ENCODE peak calls at places on chromosomes 2 and 18, in nine cellular contexts. One of them, this sample, is unnamed.

GRCh38 chr2:60317029-60317386 is 236.4 kb downstream of the BCL11A start:
- ATAC-seq in SK-N-SH treated with all-trans-retinoic acid at 6 μM for 48 hours: no peak
- ATAC-seq in central memory CD8-positive, alpha-beta T cell: no peak
- ATAC-seq in body of pancreas: no peak
- ATAC-seq in DND-41: no peak
- ATAC-seq in activated CD8-positive, alpha-beta memory T cell treated with anti-CD3 and anti-CD28 coated beads, Interleukin-2, amount 10 ng/mL, durations not matched to agents 7 days and 5 days: no peak
- ATAC-seq in left ventricle myocardium superior: peak
- ATAC-seq in PC-3: no peak
- ATAC-seq in right cardiac atrium: no peak
- ATAC-seq in this sample: no peak

GRCh38 chr2:74789278-74789677 is 44.6 kb upstream of the HK2 start:
- ATAC-seq in central memory CD8-positive, alpha-beta T cell: no peak
- ATAC-seq in DND-41: no peak
- ATAC-seq in left ventricle myocardium superior: peak
- ATAC-seq in SK-N-SH treated with all-trans-retinoic acid at 6 μM for 48 hours: no peak
- ATAC-seq in PC-3: no peak
- ATAC-seq in right cardiac atrium: peak
- ATAC-seq in activated CD8-positive, alpha-beta memory T cell treated with anti-CD3 and anti-CD28 coated beads, Interleukin-2, amount 10 ng/mL, durations not matched to agents 7 days and 5 days: no peak
- ATAC-seq in body of pancreas: no peak
- ATAC-seq in this sample: no peak

GRCh38 chr2:235843591-235844395 is 324.4 kb downstream of the GBX2 start:
- ATAC-seq in left ventricle myocardium superior: no peak
- ATAC-seq in DND-41: no peak
- ATAC-seq in body of pancreas: no peak
- ATAC-seq in SK-N-SH treated with all-trans-retinoic acid at 6 μM for 48 hours: no peak
- ATAC-seq in right cardiac atrium: no peak
- ATAC-seq in central memory CD8-positive, alpha-beta T cell: no peak
- ATAC-seq in PC-3: no peak
- ATAC-seq in activated CD8-positive, alpha-beta memory T cell treated with anti-CD3 and anti-CD28 coated beads, Interleukin-2, amount 10 ng/mL, durations not matched to agents 7 days and 5 days: no peak
- ATAC-seq in this sample: no peak

GRCh38 chr18:24785019-24785418 is 324.6 kb downstream of the HRH4 start:
- ATAC-seq in central memory CD8-positive, alpha-beta T cell: no peak
- ATAC-seq in DND-41: no peak
- ATAC-seq in SK-N-SH treated with all-trans-retinoic acid at 6 μM for 48 hours: no peak
- ATAC-seq in right cardiac atrium: no peak
- ATAC-seq in body of pancreas: no peak
- ATAC-seq in left ventricle myocardium superior: no peak
- ATAC-seq in activated CD8-positive, alpha-beta memory T cell treated with anti-CD3 and anti-CD28 coated beads, Interleukin-2, amount 10 ng/mL, durations not matched to agents 7 days and 5 days: no peak
- ATAC-seq in PC-3: no peak
- ATAC-seq in this sample: no peak

GRCh38 chr18:76923485-76924085 is 101.2 kb downstream of the ZNF236 start:
- ATAC-seq in activated CD8-positive, alpha-beta memory T cell treated with anti-CD3 and anti-CD28 coated beads, Interleukin-2, amount 10 ng/mL, durations not matched to agents 7 days and 5 days: no peak
- ATAC-seq in DND-41: no peak
- ATAC-seq in PC-3: peak
- ATAC-seq in left ventricle myocardium superior: no peak
- ATAC-seq in central memory CD8-positive, alpha-beta T cell: no peak
- ATAC-seq in right cardiac atrium: no peak
- ATAC-seq in body of pancreas: no peak
- ATAC-seq in SK-N-SH treated with all-trans-retinoic acid at 6 μM for 48 hours: peak
- ATAC-seq in this sample: no peak

GRCh38 chr2:120568975-120569268 is 166.7 kb upstream of the GLI2 start:
- ATAC-seq in DND-41: no peak
- ATAC-seq in central memory CD8-positive, alpha-beta T cell: no peak
- ATAC-seq in body of pancreas: no peak
- ATAC-seq in activated CD8-positive, alpha-beta memory T cell treated with anti-CD3 and anti-CD28 coated beads, Interleukin-2, amount 10 ng/mL, durations not matched to agents 7 days and 5 days: no peak
- ATAC-seq in PC-3: no peak
- ATAC-seq in left ventricle myocardium superior: no peak
- ATAC-seq in right cardiac atrium: no peak
- ATAC-seq in SK-N-SH treated with all-trans-retinoic acid at 6 μM for 48 hours: no peak
- ATAC-seq in this sample: no peak

GRCh38 chr2:238422285-238422684 is 4.4 kb upstream of the ASB1 start:
- ATAC-seq in left ventricle myocardium superior: peak
- ATAC-seq in PC-3: no peak
- ATAC-seq in central memory CD8-positive, alpha-beta T cell: no peak
- ATAC-seq in DND-41: no peak
- ATAC-seq in body of pancreas: no peak
- ATAC-seq in right cardiac atrium: no peak
- ATAC-seq in activated CD8-positive, alpha-beta memory T cell treated with anti-CD3 and anti-CD28 coated beads, Interleukin-2, amount 10 ng/mL, durations not matched to agents 7 days and 5 days: no peak
- ATAC-seq in SK-N-SH treated with all-trans-retinoic acid at 6 μM for 48 hours: no peak
- ATAC-seq in this sample: no peak

GRCh38 chr2:56132138-56132537 is 51.7 kb upstream of the CCDC85A start:
- ATAC-seq in right cardiac atrium: no peak
- ATAC-seq in activated CD8-positive, alpha-beta memory T cell treated with anti-CD3 and anti-CD28 coated beads, Interleukin-2, amount 10 ng/mL, durations not matched to agents 7 days and 5 days: no peak
- ATAC-seq in left ventricle myocardium superior: no peak
- ATAC-seq in DND-41: peak
- ATAC-seq in SK-N-SH treated with all-trans-retinoic acid at 6 μM for 48 hours: peak
- ATAC-seq in central memory CD8-positive, alpha-beta T cell: no peak
- ATAC-seq in body of pancreas: peak
- ATAC-seq in PC-3: peak
- ATAC-seq in this sample: no peak

GRCh38 chr2:47274780-47275117 is 119.6 kb upstream of the STPG4 start:
- ATAC-seq in PC-3: no peak
- ATAC-seq in SK-N-SH treated with all-trans-retinoic acid at 6 μM for 48 hours: no peak
- ATAC-seq in activated CD8-positive, alpha-beta memory T cell treated with anti-CD3 and anti-CD28 coated beads, Interleukin-2, amount 10 ng/mL, durations not matched to agents 7 days and 5 days: no peak
- ATAC-seq in right cardiac atrium: peak
- ATAC-seq in left ventricle myocardium superior: no peak
- ATAC-seq in body of pancreas: no peak
- ATAC-seq in central memory CD8-positive, alpha-beta T cell: no peak
- ATAC-seq in DND-41: no peak
- ATAC-seq in this sample: no peak

GRCh38 chr2:113760400-113760799 is 4.0 kb upstream of the SLC35F5 start:
- ATAC-seq in PC-3: peak
- ATAC-seq in DND-41: no peak
- ATAC-seq in left ventricle myocardium superior: peak
- ATAC-seq in body of pancreas: no peak
- ATAC-seq in central memory CD8-positive, alpha-beta T cell: no peak
- ATAC-seq in SK-N-SH treated with all-trans-retinoic acid at 6 μM for 48 hours: no peak
- ATAC-seq in activated CD8-positive, alpha-beta memory T cell treated with anti-CD3 and anti-CD28 coated beads, Interleukin-2, amount 10 ng/mL, durations not matched to agents 7 days and 5 days: no peak
- ATAC-seq in right cardiac atrium: no peak
- ATAC-seq in this sample: no peak

This sample was measured in stimulated activated memory B cell treated with anti-CD40 and anti-IgM and Interleukin-4, amounts not matched to agents 10 μg/mL and 1 μg/mL and 100 μg/mL, for 72 hours.